ENCODE peak calls at places on chromosomes 3 and 15, in seven cellular contexts. E, M, L, Z, J, V and F are unnamed samples.

GRCh38 chr3:33716227-33716626 is 1.8 kb downstream of the CLASP2 start:
- DNase-seq in E (no peak), M (no peak), L (no peak), Z (no peak), J (no peak), V (no peak), F (no peak)

GRCh38 chr3:39281533-39281932 is 1.7 kb upstream of the CX3CR1 start:
- DNase-seq in E (no peak), M (no peak), L (no peak), Z (no peak), J (no peak), V (no peak), F (no peak)

GRCh38 chr3:142588708-142589107 is 7.5 kb upstream of the PLS1 start:
- DNase-seq in E (no peak), M (no peak), L (no peak), Z (no peak), J (no peak), V (no peak), F (no peak)

GRCh38 chr3:173404156-173404555 is 6.6 kb downstream of the NLGN1 start:
- DNase-seq in E (no peak), M (no peak), L (no peak), Z (no peak), J (no peak), V (no peak), F (no peak)

GRCh38 chr3:58266577-58266976 is 29.0 kb downstream of the ABHD6 start:
- DNase-seq in E (no peak), M (no peak), L (no peak), Z (no peak), J (no peak), V (no peak), F (no peak)

GRCh38 chr3:41290736-41291135 is 91.4 kb downstream of the CTNNB1 start:
- DNase-seq in E (no peak), M (no peak), L (no peak), Z (no peak), J (no peak), V (no peak), F (no peak)

GRCh38 chr3:127175272-127175671 is 17.7 kb upstream of the PRR23E start:
- DNase-seq in E (no peak), M (no peak), L (peak), Z (no peak), J (no peak), V (no peak), F (peak)

GRCh38 chr3:178669046-178669445 is 132.8 kb downstream of the KCNMB2 start:
- DNase-seq in E (no peak), M (no peak), L (no peak), Z (no peak), J (no peak), V (no peak), F (no peak)

GRCh38 chr3:15325228-15325627 is 7.2 kb downstream of the SH3BP5 start:
- DNase-seq in E (peak), M (no peak), L (no peak), Z (no peak), J (no peak), V (no peak), F (no peak)

GRCh38 chr15:84598250-84598649 is 2.6 kb upstream of the ZSCAN2 start:
- DNase-seq in E (peak), M (no peak), L (no peak), Z (no peak), J (no peak), V (no peak), F (peak)

GRCh38 chr3:13282528-13282985 is 137.6 kb downstream of the NUP210 start:
- DNase-seq in E (no peak), M (no peak), L (no peak), Z (peak), J (no peak), V (peak), F (peak)

GRCh38 chr3:111708157-111708771 is 113.1 kb upstream of the ZBED2 start:
- DNase-seq in E (no peak), M (no peak), L (no peak), Z (no peak), J (no peak), V (no peak), F (no peak)

GRCh38 chr3:48082580-48083187 is 66.5 kb upstream of the MAP4 start:
- DNase-seq in E (no peak), M (no peak), L (no peak), Z (no peak), J (no peak), V (no peak), F (no peak)

GRCh38 chr3:171950373-171950772 is 89.0 kb upstream of the FNDC3B start:
- DNase-seq in E (peak), M (no peak), L (no peak), Z (no peak), J (no peak), V (no peak), F (no peak)

GRCh38 chr3:13524979-13525669 is 23.8 kb upstream of the FBLN2 start:
- DNase-seq in E (no peak), M (no peak), L (no peak), Z (no peak), J (no peak), V (no peak), F (no peak)

GRCh38 chr3:36741285-36741684 is 23.1 kb downstream of the DCLK3 start:
- DNase-seq in E (no peak), M (no peak), L (no peak), Z (no peak), J (no peak), V (no peak), F (no peak)

GRCh38 chr3:40020689-40021088 is 211.3 kb downstream of the MYRIP start:
- DNase-seq in E (no peak), M (no peak), L (no peak), Z (no peak), J (no peak), V (no peak), F (no peak)

GRCh38 chr3:194840661-194841514 is 155.2 kb downstream of the FAM43A start:
- DNase-seq in E (no peak), M (no peak), L (no peak), Z (no peak), J (no peak), V (no peak), F (no peak)

GRCh38 chr3:49872801-49873281 is 3.1 kb upstream of the CAMKV start:
- DNase-seq in E (no peak), M (no peak), L (no peak), Z (no peak), J (peak), V (no peak), F (no peak)

GRCh38 chr3:98657429-98657828 is 64.0 kb upstream of the CPOX start:
- DNase-seq in E (no peak), M (no peak), L (peak), Z (no peak), J (peak), V (peak), F (peak)

GRCh38 chr15:79527821-79528220 is 95.7 kb downstream of the MINAR1 start:
- DNase-seq in E (no peak), M (no peak), L (no peak), Z (no peak), J (no peak), V (no peak), F (no peak)

GRCh38 chr3:47491186-47491585 is 15.4 kb upstream of the SCAP start:
- DNase-seq in E (no peak), M (no peak), L (no peak), Z (no peak), J (no peak), V (no peak), F (no peak)

GRCh38 chr15:97177135-97177704 is 783.3 kb upstream of the ARRDC4 start:
- DNase-seq in E (no peak), M (no peak), L (no peak), Z (no peak), J (no peak), V (no peak), F (no peak)

GRCh38 chr15:94287794-94288246 is 56.5 kb downstream of the MCTP2 start:
- DNase-seq in E (no peak), M (no peak), L (no peak), Z (no peak), J (no peak), V (peak), F (peak)

GRCh38 chr15:91717811-91718210 is 135.7 kb upstream of the SLCO3A1 start:
- DNase-seq in E (no peak), M (no peak), L (no peak), Z (no peak), J (no peak), V (no peak), F (no peak)

GRCh38 chr15:48866141-48866563 is 11.8 kb upstream of the EID1 start:
- DNase-seq in E (peak), M (no peak), L (no peak), Z (no peak), J (no peak), V (no peak), F (no peak)

GRCh38 chr3:111895079-111895478 is 36.0 kb downstream of the PHLDB2 start:
- DNase-seq in E (peak), M (no peak), L (no peak), Z (peak), J (no peak), V (no peak), F (peak)